ENCODE peak calls at places on chromosomes 11 and 22, in five cellular contexts. One of them, this sample, is unnamed.

GRCh38 chr11:44088871-44089270 is 6.6 kb upstream of the EXT2 start:
- DNase-seq in naive thymus-derived CD8-positive, alpha-beta T cell: no peak
- DNase-seq in B cell: no peak
- DNase-seq in NCI-H2171 treated with DMSO at 0.1 percent for 48 hours: no peak
- DNase-seq in substantia nigra: no peak
- DNase-seq in this sample: no peak

GRCh38 chr11:4610258-4610935 is 2.4 kb upstream of the TRIM68 start:
- DNase-seq in naive thymus-derived CD8-positive, alpha-beta T cell: no peak
- DNase-seq in B cell: no peak
- DNase-seq in NCI-H2171 treated with DMSO at 0.1 percent for 48 hours: no peak
- DNase-seq in substantia nigra: no peak
- DNase-seq in this sample: peak; percentile 7

GRCh38 chr11:3126207-3126865 is 38.8 kb downstream of the OSBPL5 start:
- DNase-seq in naive thymus-derived CD8-positive, alpha-beta T cell: no peak
- DNase-seq in B cell: peak; percentile 5
- DNase-seq in NCI-H2171 treated with DMSO at 0.1 percent for 48 hours: no peak
- DNase-seq in substantia nigra: no peak
- DNase-seq in this sample: no peak

GRCh38 chr11:31817054-31817620 is 6.0 kb upstream of the PAX6 start:
- DNase-seq in naive thymus-derived CD8-positive, alpha-beta T cell: no peak
- DNase-seq in B cell: peak; percentile 52
- DNase-seq in NCI-H2171 treated with DMSO at 0.1 percent for 48 hours: peak; percentile 55
- DNase-seq in substantia nigra: no peak
- DNase-seq in this sample: peak; percentile 73

GRCh38 chr22:23168381-23169031 is 11.8 kb upstream of the BCR start:
- DNase-seq in naive thymus-derived CD8-positive, alpha-beta T cell: no peak
- DNase-seq in B cell: no peak
- DNase-seq in NCI-H2171 treated with DMSO at 0.1 percent for 48 hours: peak; percentile 92
- DNase-seq in substantia nigra: no peak
- DNase-seq in this sample: no peak

GRCh38 chr22:40116496-40117200 is 61.1 kb upstream of the TNRC6B start:
- DNase-seq in naive thymus-derived CD8-positive, alpha-beta T cell: peak; percentile 62
- DNase-seq in B cell: no peak
- DNase-seq in NCI-H2171 treated with DMSO at 0.1 percent for 48 hours: no peak
- DNase-seq in substantia nigra: no peak
- DNase-seq in this sample: no peak

GRCh38 chr22:37470087-37470445 is 16.1 kb downstream of the MFNG start:
- DNase-seq in naive thymus-derived CD8-positive, alpha-beta T cell: no peak
- DNase-seq in B cell: no peak
- DNase-seq in NCI-H2171 treated with DMSO at 0.1 percent for 48 hours: no peak
- DNase-seq in substantia nigra: no peak
- DNase-seq in this sample: no peak

GRCh38 chr11:69526453-69526810 is 45.0 kb downstream of the LINC01488 start:
- DNase-seq in naive thymus-derived CD8-positive, alpha-beta T cell: no peak
- DNase-seq in B cell: no peak
- DNase-seq in NCI-H2171 treated with DMSO at 0.1 percent for 48 hours: no peak
- DNase-seq in substantia nigra: no peak
- DNase-seq in this sample: no peak

GRCh38 chr11:124640660-124641059 is 18.0 kb downstream of the TBRG1 start:
- DNase-seq in naive thymus-derived CD8-positive, alpha-beta T cell: no peak
- DNase-seq in B cell: no peak
- DNase-seq in NCI-H2171 treated with DMSO at 0.1 percent for 48 hours: no peak
- DNase-seq in substantia nigra: no peak
- DNase-seq in this sample: peak; percentile 16

GRCh38 chr11:61153593-61154090 is 7.6 kb downstream of the VPS37C start:
- DNase-seq in naive thymus-derived CD8-positive, alpha-beta T cell: no peak
- DNase-seq in B cell: no peak
- DNase-seq in NCI-H2171 treated with DMSO at 0.1 percent for 48 hours: no peak
- DNase-seq in substantia nigra: no peak
- DNase-seq in this sample: no peak